ENCODE peak calls at places on chromosomes 7 and 10, in seven cellular contexts. I, B, H, V, K, C and F are unnamed samples.

GRCh38 chr7:65379318-65379717 is 5.7 kb downstream of the ZNF92 start:
- DNase-seq in V (no peak), K (no peak), C (no peak), H (no peak), I (no peak), B (no peak), F (no peak)

GRCh38 chr7:23418046-23418445 is 52.2 kb downstream of the IGF2BP3 start:
- DNase-seq in V (no peak), K (no peak), I (peak), H (no peak), B (no peak), C (no peak), F (no peak)

GRCh38 chr7:151634643-151635042 is 114.9 kb upstream of the RHEB start:
- DNase-seq in I (no peak), C (no peak), H (no peak), K (no peak), B (no peak), V (no peak), F (no peak)

GRCh38 chr7:91311844-91312243 is 47.6 kb downstream of the FZD1 start:
- DNase-seq in I (no peak), K (no peak), V (no peak), C (no peak), B (no peak), H (no peak), F (no peak)

GRCh38 chr7:135620980-135621850 is 41.1 kb upstream of the STMP1 start:
- DNase-seq in K (peak), H (no peak), C (peak), V (peak), I (peak), B (peak), F (peak)

GRCh38 chr10:31646519-31646918 is 282.1 kb downstream of the ARHGAP12 start:
- DNase-seq in H (no peak), B (no peak), I (no peak), C (no peak), V (no peak), K (no peak), F (no peak)

GRCh38 chr7:44978511-44979366 is at the start of gene MYO1G:
- DNase-seq in B (no peak), C (no peak), V (no peak), I (no peak), H (no peak), K (peak), F (peak)

GRCh38 chr7:40429821-40430220 is 295.0 kb downstream of the SUGCT start:
- DNase-seq in C (no peak), K (no peak), I (no peak), H (no peak), V (no peak), B (no peak), F (no peak)

GRCh38 chr10:113162960-113163359 is 212.9 kb downstream of the TCF7L2 start:
- DNase-seq in C (no peak), V (no peak), H (no peak), I (no peak), B (no peak), K (no peak), F (no peak)

GRCh38 chr10:78774999-78775711 is 293.6 kb upstream of the ZMIZ1 start:
- DNase-seq in H (peak), V (no peak), B (no peak), I (no peak), K (no peak), C (peak), F (no peak)

GRCh38 chr10:131854579-131855335 is 46.1 kb upstream of the PPP2R2D start:
- DNase-seq in V (no peak), H (no peak), I (no peak), C (no peak), K (no peak), B (no peak), F (no peak)

GRCh38 chr10:51342381-51342780 is 268.1 kb downstream of the PRKG1 start:
- DNase-seq in V (no peak), B (no peak), C (no peak), K (no peak), I (no peak), H (no peak), F (no peak)

GRCh38 chr10:123967626-123968243 is 76.1 kb upstream of the CPXM2 start:
- DNase-seq in B (peak), C (no peak), H (no peak), I (no peak), K (no peak), V (peak), F (peak)

GRCh38 chr10:120998251-120998650 is 147.1 kb downstream of the WDR11 start:
- DNase-seq in I (no peak), B (no peak), H (no peak), C (no peak), V (no peak), K (no peak), F (no peak)

GRCh38 chr10:100819424-100819823 is 74.0 kb downstream of the PAX2 start:
- DNase-seq in B (no peak), H (no peak), K (no peak), I (no peak), C (no peak), V (no peak), F (no peak)

GRCh38 chr7:143387156-143387975 is 6.2 kb downstream of the ZYX start:
- DNase-seq in B (peak), C (no peak), V (no peak), H (no peak), I (no peak), K (no peak), F (no peak)

GRCh38 chr7:129386563-129386962 is 47.7 kb upstream of the STRIP2 start:
- DNase-seq in H (no peak), I (no peak), V (no peak), K (no peak), B (no peak), C (no peak), F (no peak)

GRCh38 chr7:70325509-70326101 is 727.3 kb downstream of the AUTS2 start:
- DNase-seq in I (peak), B (no peak), K (no peak), C (no peak), H (no peak), V (no peak), F (no peak)

GRCh38 chr10:12922117-12922900 is 79.2 kb downstream of the CCDC3 start:
- DNase-seq in I (no peak), B (no peak), V (no peak), C (no peak), H (no peak), K (no peak), F (no peak)

GRCh38 chr10:74738543-74738942 is 87.9 kb upstream of the KAT6B start:
- DNase-seq in V (no peak), C (no peak), K (no peak), I (no peak), B (no peak), H (no peak), F (no peak)

GRCh38 chr10:115898242-115898641 is 374.8 kb downstream of the GFRA1 start:
- DNase-seq in C (no peak), K (no peak), I (no peak), V (no peak), H (no peak), B (no peak), F (no peak)

GRCh38 chr7:99579956-99580777 is 17.9 kb upstream of the TMEM225B start:
- DNase-seq in H (no peak), V (peak), C (no peak), B (peak), I (no peak), K (peak), F (peak)

GRCh38 chr10:52351911-52352310 is 37.8 kb downstream of the DKK1 start:
- DNase-seq in B (no peak), H (no peak), C (no peak), V (no peak), I (no peak), K (no peak), F (no peak)

GRCh38 chr10:129719889-129720590 is 244.0 kb downstream of the EBF3 start:
- DNase-seq in B (no peak), I (no peak), V (no peak), K (no peak), H (no peak), C (no peak), F (no peak)

GRCh38 chr7:100137851-100138760 is 10.6 kb upstream of the LAMTOR4 start:
- DNase-seq in C (no peak), V (no peak), H (no peak), K (no peak), I (no peak), B (no peak), F (no peak)

GRCh38 chr10:25405871-25406270 is 231.1 kb downstream of the GPR158 start:
- DNase-seq in H (no peak), V (no peak), C (no peak), K (no peak), I (no peak), B (no peak), F (no peak)

GRCh38 chr7:28674359-28674782 is 262.1 kb downstream of the CREB5 start:
- DNase-seq in I (no peak), V (no peak), C (no peak), B (peak), H (no peak), K (no peak), F (no peak)

GRCh38 chr10:113960617-113961260 is 82.9 kb upstream of the ADRB1 start:
- DNase-seq in V (no peak), C (peak), I (no peak), H (peak), K (peak), B (peak), F (peak)